ENCODE peak calls at places on chromosomes 3 and 15, in nine cellular contexts. Q, L, P, F, E, X, I, K and R are unnamed samples.

GRCh38 chr3:62056603-62057002 is 316.7 kb downstream of the FEZF2 start:
- DNase-seq in I (no peak), E (no peak), Q (no peak), K (no peak), F (no peak), L (no peak), X (no peak), P (no peak), R (no peak)

GRCh38 chr3:11969986-11970385 is 34.2 kb upstream of the SYN2 start:
- DNase-seq in Q (no peak), E (no peak), L (no peak), I (no peak), P (no peak), K (no peak), X (no peak), F (no peak), R (no peak)

GRCh38 chr3:133457465-133458067 is 57.7 kb downstream of the BFSP2 start:
- DNase-seq in F (no peak), L (no peak), P (peak; percentile 48), E (no peak), K (no peak), X (no peak), I (no peak), Q (no peak), R (no peak)

GRCh38 chr15:68700395-68701123 is 120.1 kb downstream of the ANP32A start:
- DNase-seq in X (no peak), L (peak; percentile 27), I (peak; percentile 77), F (peak; percentile 83), K (peak; percentile 26), P (no peak), Q (no peak), E (peak; percentile 11), R (no peak)

GRCh38 chr3:8445861-8446260 is 55.8 kb upstream of the LMCD1 start:
- DNase-seq in I (no peak), E (peak; percentile 80), X (no peak), P (no peak), F (no peak), L (peak; percentile 88), K (no peak), Q (no peak), R (no peak)

GRCh38 chr3:114718897-114719208 is 425.0 kb downstream of the TIGIT start:
- DNase-seq in K (no peak), F (no peak), E (no peak), Q (no peak), X (no peak), I (no peak), L (no peak), P (no peak), R (no peak)

GRCh38 chr15:48954538-48954937 is 9.2 kb downstream of the SHC4 start:
- DNase-seq in K (no peak), E (no peak), I (no peak), L (peak; percentile 69), P (no peak), Q (no peak), X (no peak), F (no peak), R (no peak)

GRCh38 chr3:97957617-97958311 is 14.5 kb downstream of the RIOX2 start:
- DNase-seq in I (no peak), Q (no peak), F (no peak), K (peak; percentile 25), E (no peak), L (no peak), P (no peak), X (no peak), R (no peak)

GRCh38 chr3:55690161-55690560 is 203.1 kb upstream of the WNT5A start:
- DNase-seq in Q (no peak), X (no peak), I (no peak), L (no peak), E (no peak), P (no peak), K (no peak), F (no peak), R (no peak)

GRCh38 chr3:117287602-117288001 is 578.0 kb downstream of the TUSC7 start:
- DNase-seq in X (no peak), F (no peak), Q (no peak), I (no peak), L (no peak), K (no peak), P (no peak), E (no peak), R (no peak)

GRCh38 chr3:172446198-172446597 is 2.1 kb downstream of the GHSR start:
- DNase-seq in E (no peak), F (no peak), K (no peak), P (no peak), I (no peak), Q (no peak), X (no peak), L (no peak), R (no peak)

GRCh38 chr15:29089731-29090616 is 179.6 kb downstream of the NSMCE3 start:
- DNase-seq in I (no peak), E (peak; percentile 13), K (no peak), X (no peak), Q (peak; percentile 28), P (no peak), L (peak; percentile 38), F (no peak), R (no peak)

GRCh38 chr3:57910988-57911387 is 97.2 kb upstream of the FLNB start:
- DNase-seq in E (no peak), P (peak; percentile 27), F (no peak), K (peak; percentile 25), Q (peak; percentile 14), I (no peak), L (no peak), X (no peak), R (no peak)

GRCh38 chr3:150370982-150371381 is 37.1 kb upstream of the TSC22D2 start:
- DNase-seq in X (no peak), K (no peak), Q (no peak), L (peak; percentile 45), F (no peak), E (no peak), P (no peak), I (no peak), R (no peak)

GRCh38 chr3:126484148-126484547 is 8.5 kb upstream of the ZXDC start:
- DNase-seq in E (no peak), I (no peak), K (no peak), Q (no peak), L (no peak), X (no peak), P (no peak), F (no peak), R (no peak)

GRCh38 chr3:183327343-183327742 is 74.3 kb downstream of the B3GNT5 start:
- DNase-seq in I (no peak), L (no peak), K (no peak), F (no peak), Q (no peak), P (no peak), E (no peak), X (no peak), R (no peak)

GRCh38 chr3:151282921-151283320 is 4.6 kb upstream of the P2RY14 start:
- DNase-seq in E (no peak), K (no peak), Q (peak; percentile 67), P (peak; percentile 51), F (no peak), L (peak; percentile 79), I (no peak), X (no peak), R (peak; percentile 62)

GRCh38 chr15:83971967-83972366 is 263.6 kb upstream of the GOLGA6L4 start:
- DNase-seq in Q (no peak), X (no peak), E (no peak), P (no peak), L (no peak), F (no peak), I (no peak), K (no peak), R (no peak)

GRCh38 chr3:184259878-184260570 is 1.3 kb downstream of the CAMK2N2 start:
- DNase-seq in L (peak; percentile 77), K (no peak), Q (peak; percentile 38), X (no peak), P (no peak), E (no peak), F (peak; percentile 35), I (peak; percentile 30), R (peak; percentile 21)

GRCh38 chr3:109369510-109369909 is 32.2 kb upstream of the DPPA4 start:
- DNase-seq in F (no peak), Q (no peak), I (no peak), K (no peak), P (peak; percentile 6), L (no peak), X (no peak), E (no peak), R (no peak)

GRCh38 chr3:197913981-197914380 is 36.0 kb upstream of the RPL35A start:
- DNase-seq in L (no peak), X (no peak), Q (no peak), E (no peak), K (no peak), F (no peak), P (no peak), I (no peak), R (no peak)
- H3K4me3 ChIP-seq in L (no peak overlapping the region), X (no peak overlapping the region), Q (no peak overlapping the region), E (no peak overlapping the region), K (no peak overlapping the region), F (no peak overlapping the region), P (no peak overlapping the region), I (no peak overlapping the region), R (no peak overlapping the region)

DNA sequence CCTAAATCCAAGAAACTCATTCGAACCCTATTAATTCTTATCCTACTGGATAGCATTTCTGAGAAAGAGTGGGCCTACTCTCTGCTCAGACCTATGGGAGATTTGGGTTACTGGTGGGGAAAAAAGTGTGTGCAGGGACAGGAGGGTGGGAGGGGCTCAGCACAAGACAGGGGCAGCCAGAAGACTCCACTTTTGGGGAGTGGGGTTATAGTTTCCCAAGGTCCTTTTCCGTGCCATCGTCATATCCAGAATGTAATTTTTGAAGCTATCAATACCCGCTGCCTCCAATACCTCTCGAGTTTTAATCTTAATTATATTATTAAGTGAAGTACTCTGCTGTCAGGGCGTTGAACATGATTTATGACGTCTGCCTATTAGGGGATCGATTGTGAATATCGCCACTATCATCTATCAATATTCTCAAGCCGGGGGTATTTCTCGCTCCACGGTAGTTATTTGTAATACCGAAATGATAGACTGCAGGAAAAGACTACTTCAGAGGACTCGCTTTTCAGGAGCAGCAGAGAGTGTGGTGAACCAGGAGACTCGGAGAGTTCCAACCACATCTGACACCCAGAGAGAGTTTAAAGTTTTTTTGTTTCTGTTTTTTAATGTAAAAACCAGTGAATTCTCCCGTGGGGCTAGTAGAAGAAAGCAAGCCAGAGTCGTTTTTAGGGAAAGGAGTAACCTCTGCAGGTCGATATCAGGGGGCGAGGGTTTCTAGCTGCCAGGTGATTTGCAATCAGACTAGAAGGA is 20.6 kb downstream of the NR2F2 start:
- DNase-seq in P (no peak), L (no peak), E (no peak), I (no peak), X (no peak), F (no peak), K (no peak), Q (no peak), R (no peak)
- H3K27me3 ChIP-seq in P (no peaks in the 10 kb centered on the region), L (no peaks in the 10 kb centered on the region), E (no peaks in the 10 kb centered on the region), I (no peaks in the 10 kb centered on the region), X (no peaks in the 10 kb centered on the region), F (peaks cover 89% of the 10 kb centered on the region), K (peaks cover 17% of the 10 kb centered on the region), Q (peaks cover 70% of the 10 kb centered on the region), R (peaks cover 65% of the 10 kb centered on the region)

GRCh38 chr3:18127864-18128185 is 297.3 kb downstream of the SATB1 start:
- DNase-seq in F (no peak), I (no peak), X (no peak), K (no peak), Q (no peak), P (no peak), L (no peak), E (no peak), R (no peak)
- H3K4me3 ChIP-seq in F (no peak overlapping the region), I (no peak overlapping the region), X (no peak overlapping the region), K (no peak overlapping the region), Q (no peak overlapping the region), P (no peak overlapping the region), L (no peak overlapping the region), E (no peak overlapping the region), R (no peak overlapping the region)

GRCh38 chr15:51401872-51402517 is 60.5 kb downstream of the GLDN start:
- DNase-seq in L (peak; percentile 55), Q (no peak), I (no peak), E (no peak), F (peak; percentile 51), K (peak; percentile 38), X (no peak), P (no peak), R (no peak)
- H3K27me3 ChIP-seq in L (peaks cover 20% of the 10 kb centered on the region), Q (no peaks in the 10 kb centered on the region), I (no peaks in the 10 kb centered on the region), E (peaks cover 38% of the 10 kb centered on the region), F (no peaks in the 10 kb centered on the region), K (no peaks in the 10 kb centered on the region), X (no peaks in the 10 kb centered on the region), P (no peaks in the 10 kb centered on the region), R (no peaks in the 10 kb centered on the region)